ENCODE peak calls at places on chromosomes 16 and 17, in five cellular contexts. Y, D, Q, E and X are unnamed samples.

GRCh38 chr16:86029131-86029741 is 130.3 kb downstream of the IRF8 start:
- DNase-seq in Q (peak; percentile 63), D (peak; percentile 29), Y (no peak), E (peak; percentile 24), X (no peak)

GRCh38 chr17:55005520-55005919 is 37.0 kb downstream of the STXBP4 start:
- DNase-seq in D (no peak), Y (peak; percentile 63), E (no peak), Q (peak; percentile 38), X (peak; percentile 1)

GRCh38 chr17:46044286-46044928 is 45.4 kb downstream of the STH start:
- DNase-seq in Y (peak; percentile 75), E (peak; percentile 78), Q (peak; percentile 95), D (peak; percentile 63), X (peak; percentile 60)

GRCh38 chr16:11985250-11985649 is 8.7 kb downstream of the SNX29 start:
- DNase-seq in E (no peak), Y (no peak), D (no peak), Q (no peak), X (no peak)

GRCh38 chr16:20868890-20869289 is 31.3 kb downstream of the DCUN1D3 start:
- DNase-seq in E (no peak), Y (no peak), Q (peak; percentile 85), D (peak; percentile 81), X (no peak)

GRCh38 chr17:352421-353212 is at the start of gene RPH3AL:
- DNase-seq in D (peak; percentile 82), Y (peak; percentile 36), E (peak; percentile 30), Q (peak; percentile 48), X (no peak)

GRCh38 chr17:63488851-63489250 is 12.0 kb downstream of the ACE start:
- DNase-seq in D (no peak), E (no peak), Q (no peak), Y (no peak), X (no peak)

GRCh38 chr16:56305956-56306565 is 114.8 kb downstream of the GNAO1 start:
- DNase-seq in Q (peak; percentile 8), E (no peak), D (no peak), Y (no peak), X (no peak)

GRCh38 chr16:69520800-69521602 is 44.8 kb upstream of the NFAT5 start:
- DNase-seq in D (no peak), Y (no peak), E (no peak), Q (peak; percentile 30), X (no peak)

GRCh38 chr17:700504-701094 is 14.0 kb downstream of the VPS53 start:
- DNase-seq in D (no peak), Y (peak; percentile 21), E (no peak), Q (peak; percentile 61), X (no peak)

GRCh38 chr17:80416940-80417293 is 1.9 kb downstream of the ENDOV start:
- DNase-seq in D (no peak), E (no peak), Q (no peak), Y (no peak), X (no peak)

GRCh38 chr17:80769516-80769915 is 222.1 kb upstream of the CHMP6 start:
- DNase-seq in D (peak; percentile 5), Q (no peak), Y (no peak), E (no peak), X (no peak)

GRCh38 chr17:8159459-8160223 is 3.1 kb downstream of the VAMP2 start:
- DNase-seq in D (no peak), Y (no peak), E (no peak), Q (no peak), X (no peak)

GRCh38 chr16:2960183-2961010 is 3.7 kb upstream of the KREMEN2 start:
- DNase-seq in Y (no peak), D (no peak), E (no peak), Q (no peak), X (no peak)
- H3K27me3 ChIP-seq in Y (no peaks in the 10 kb centered on the region), D (peaks cover 45% of the 10 kb centered on the region), E (peaks cover 57% of the 10 kb centered on the region), Q (peaks cover 27% of the 10 kb centered on the region), X (peaks cover 6% of the 10 kb centered on the region)

DNA sequence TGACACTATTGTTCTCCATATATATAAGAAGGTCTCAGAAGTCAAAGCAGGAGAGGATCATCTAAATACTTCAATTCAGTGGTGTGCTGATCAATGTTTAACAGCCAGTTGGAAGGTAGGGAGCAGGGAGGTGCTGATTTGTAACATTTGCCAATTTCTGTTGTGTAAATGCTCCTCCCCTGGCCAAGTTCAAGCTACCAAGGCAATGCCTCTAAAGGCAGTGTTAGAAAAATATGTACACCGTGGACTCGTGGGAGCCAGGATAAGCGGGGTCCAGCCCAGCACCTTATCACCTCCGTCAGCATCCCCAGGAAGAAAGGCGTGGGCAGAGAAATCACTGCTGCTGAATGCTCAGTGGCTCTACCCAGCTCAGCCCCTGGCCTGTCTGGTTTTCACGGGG is 75.3 kb upstream of the COX10 start:
- DNase-seq in Q (no peak), Y (no peak), D (no peak), E (no peak), X (no peak)
- H3K9me3 ChIP-seq in Q (no peaks in the 10 kb centered on the region), Y (no peaks in the 10 kb centered on the region), D (no peaks in the 10 kb centered on the region), E (no peaks in the 10 kb centered on the region), X (no peaks in the 10 kb centered on the region)

GRCh38 chr16:51180719-51181494 is 29.8 kb upstream of the SALL1 start:
- DNase-seq in D (no peak), Q (no peak), E (no peak), Y (no peak), X (no peak)

GRCh38 chr16:51184702-51185433 is 33.8 kb upstream of the SALL1 start:
- DNase-seq in Y (no peak), Q (no peak), D (no peak), E (no peak), X (no peak)

DNA sequence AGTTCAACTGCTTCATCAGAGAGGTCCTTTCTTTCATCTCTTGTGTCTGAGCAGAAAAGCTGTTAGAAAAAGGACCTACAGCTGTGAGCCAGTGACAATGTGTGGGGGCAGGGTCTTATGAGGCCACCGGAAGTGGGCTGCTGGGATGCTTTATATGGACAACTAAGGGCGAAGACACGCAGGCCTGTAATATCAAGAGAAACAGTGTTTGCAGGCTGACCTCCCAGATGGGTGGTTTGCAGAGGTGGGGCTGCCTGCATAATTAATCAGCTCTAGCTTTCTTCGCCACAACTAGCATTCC is 30.4 kb upstream of the SALL1 start:
- DNase-seq in D (no peak), E (no peak), Y (no peak), Q (no peak), X (no peak)
- H3K4me3 ChIP-seq in D (no peak overlapping the region), E (no peak overlapping the region), Y (no peak overlapping the region), Q (no peak overlapping the region), X (no peak overlapping the region)

DNA sequence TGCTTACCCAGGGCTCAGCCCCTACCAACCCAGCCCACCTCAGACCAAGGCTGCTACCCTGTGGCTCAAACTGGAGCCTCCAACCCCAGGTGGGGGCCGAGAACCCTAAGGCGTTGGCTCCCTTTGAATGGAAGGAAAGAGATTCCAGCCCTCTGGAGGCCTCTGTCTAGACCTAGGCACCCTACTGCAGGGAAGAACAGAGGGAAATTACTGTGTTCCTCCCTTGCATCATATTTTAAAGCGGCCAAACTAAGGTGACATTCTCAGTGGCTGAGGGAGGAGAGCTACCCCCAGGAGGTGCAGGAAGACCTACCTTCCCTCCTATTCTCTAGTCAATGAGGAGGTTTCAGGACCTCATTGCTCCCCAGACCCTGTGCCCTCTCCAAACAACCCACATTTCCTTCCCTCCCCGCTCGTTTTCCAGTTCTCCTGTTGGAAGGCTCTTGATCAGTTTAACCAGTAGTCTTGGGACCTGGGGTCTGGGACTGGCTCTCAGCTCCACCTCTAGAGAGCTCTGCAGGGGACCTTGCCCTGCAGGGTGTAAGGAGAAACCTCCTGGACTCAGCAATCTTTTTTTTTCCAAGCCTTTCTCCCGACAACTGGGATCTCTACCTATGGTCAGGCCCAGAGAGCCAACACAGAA is 5.5 kb upstream of the HOXB8 start:
- DNase-seq in D (no peak), Y (no peak), E (no peak), Q (no peak), X (no peak)
- H3K27me3 ChIP-seq in D (peaks cover 95% of the 10 kb centered on the region), Y (no peaks in the 10 kb centered on the region), E (peaks cover 100% of the 10 kb centered on the region), Q (peaks cover 100% of the 10 kb centered on the region), X (peaks cover 32% of the 10 kb centered on the region)

DNA sequence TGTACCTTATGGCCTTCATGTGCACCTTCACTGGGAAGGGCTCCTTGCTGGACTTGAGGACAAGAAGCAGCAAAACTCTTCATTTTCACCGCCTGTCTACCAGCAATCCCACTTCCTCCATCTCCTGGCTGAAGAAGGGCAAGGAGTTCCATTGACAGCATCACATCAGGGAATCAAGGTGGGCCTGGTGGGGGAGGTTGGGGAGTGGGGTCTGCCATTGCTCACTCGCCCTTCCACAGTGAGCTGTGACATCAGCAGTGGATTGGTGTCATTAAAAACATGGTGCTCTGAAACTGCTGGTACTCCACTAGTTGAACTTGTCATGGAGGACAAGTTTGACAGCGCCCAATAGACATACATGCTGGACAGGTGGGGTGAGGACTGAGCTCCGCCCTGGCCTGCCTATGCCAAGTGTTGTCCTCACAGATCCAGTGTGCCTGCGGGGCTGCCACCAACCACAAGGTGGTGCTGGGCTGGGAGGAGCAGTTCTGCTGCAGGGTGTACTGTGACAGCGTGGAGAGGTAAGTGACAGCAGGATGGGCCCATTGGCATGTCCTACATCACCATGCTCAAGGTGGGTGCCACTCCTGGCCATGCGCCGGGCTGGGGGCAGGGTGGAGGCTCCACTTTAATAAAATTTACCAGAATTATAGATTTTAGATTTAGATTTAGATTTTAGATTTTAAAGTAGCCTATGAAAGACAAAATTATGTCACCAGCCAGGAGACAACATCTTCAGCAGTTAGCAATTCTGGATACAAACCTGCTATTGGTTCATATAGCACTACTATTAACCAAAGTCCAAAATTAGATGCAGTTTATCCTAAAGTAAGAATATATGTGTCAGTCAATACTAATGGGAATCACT is 1729.1 kb downstream of the TP53TG3F start:
- DNase-seq in E (no peak), D (no peak), Q (no peak), Y (no peak), X (no peak)
- H3K9me3 ChIP-seq in E (no peaks in the 10 kb centered on the region), D (no peaks in the 10 kb centered on the region), Q (peaks cover 4% of the 10 kb centered on the region), Y (peaks cover 22% of the 10 kb centered on the region), X (peaks cover 40% of the 10 kb centered on the region)

DNA sequence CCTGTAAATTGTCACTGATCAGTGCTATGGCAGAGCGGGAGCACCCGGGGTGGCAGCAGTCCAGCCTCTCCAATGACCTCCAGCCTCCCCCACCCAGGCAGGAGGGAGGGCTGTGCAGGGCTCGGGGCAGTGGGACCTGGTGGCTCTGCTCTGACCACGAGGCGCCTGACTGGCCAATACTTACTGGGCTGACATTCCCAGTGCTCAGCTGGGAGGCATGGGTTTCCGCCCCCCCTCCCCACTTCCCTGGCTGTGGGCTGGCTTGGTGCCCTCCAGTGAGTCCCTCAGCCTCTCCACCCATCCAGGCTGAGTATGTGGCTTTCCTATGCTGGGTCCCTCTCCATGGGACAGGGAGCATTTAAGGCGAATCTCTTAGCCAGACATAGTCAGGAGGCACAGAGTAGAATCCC is 2.7 kb downstream of the SOCS3 start:
- DNase-seq in Y (no peak), E (no peak), Q (peak; percentile 87), D (peak; percentile 73), X (no peak)
- H3K4me3 ChIP-seq in Y (no peak overlapping the region), E (peak overlapping the region; percentile 100), Q (peak overlapping the region; percentile 86), D (peak overlapping the region; percentile 92), X (peak overlapping the region; percentile 84)